ENCODE peak calls at places on chromosomes 7 and 10, in nine cellular contexts. C is fibroblast of lung, J is A673, D is lower lobe of right lung, A is spleen, G is OCI-LY7, T is IMR-90, N is lower leg skin, Y is epithelial cell of esophagus. F is an unnamed sample.

GRCh38 chr10:125881192-125881591 is at the start of gene DHX32:
- DNase-seq in C (no peak), J (no peak), D (no peak), A (no peak), G (no peak), T (no peak), N (no peak), Y (no peak), F (no peak)

GRCh38 chr7:128121731-128122576 is 90.7 kb upstream of the LRRC4 start:
- DNase-seq in C (no peak), J (peak), D (peak), A (peak), G (no peak), T (no peak), N (no peak), Y (peak), F (peak)

GRCh38 chr7:73647725-73648592 is 19.7 kb upstream of the VPS37D start:
- DNase-seq in C (no peak), J (no peak), D (no peak), A (peak), G (no peak), T (no peak), N (no peak), Y (no peak), F (no peak)

GRCh38 chr7:96998333-96998732 is 7.0 kb upstream of the DLX6 start:
- DNase-seq in C (no peak), J (no peak), D (no peak), A (no peak), G (no peak), T (no peak), N (no peak), Y (no peak), F (no peak)

GRCh38 chr7:112347088-112347487 is 103.2 kb upstream of the IFRD1 start:
- DNase-seq in C (no peak), J (no peak), D (no peak), A (no peak), G (no peak), T (no peak), N (no peak), Y (no peak), F (no peak)

GRCh38 chr7:53383131-53383530 is 347.7 kb downstream of the POM121L12 start:
- DNase-seq in C (peak), J (no peak), D (no peak), A (no peak), G (no peak), T (no peak), N (no peak), Y (peak), F (no peak)

GRCh38 chr7:103524042-103524907 is 78.3 kb upstream of the SLC26A5 start:
- DNase-seq in C (peak), J (peak), D (no peak), A (no peak), G (peak), T (peak), N (no peak), Y (peak), F (peak)

GRCh38 chr10:104267721-104268690 is 978 bp upstream of the GSTO2 start:
- DNase-seq in C (no peak), J (no peak), D (no peak), A (peak), G (peak), T (no peak), N (no peak), Y (peak), F (peak)

GRCh38 chr7:26950854-26951253 is 86.5 kb upstream of the SKAP2 start:
- DNase-seq in C (no peak), J (peak), D (no peak), A (no peak), G (no peak), T (no peak), N (no peak), Y (no peak), F (no peak)

GRCh38 chr10:101986277-101986971 is 69.5 kb downstream of the ARMH3 start:
- DNase-seq in C (peak), J (no peak), D (peak), A (peak), G (no peak), T (no peak), N (no peak), Y (no peak), F (no peak)

GRCh38 chr7:19585761-19586160 is 123.1 kb downstream of the POLR1F start:
- DNase-seq in C (no peak), J (no peak), D (no peak), A (no peak), G (no peak), T (no peak), N (no peak), Y (no peak), F (no peak)

GRCh38 chr7:73631558-73631957 is 7.2 kb upstream of the MLXIPL start:
- DNase-seq in C (no peak), J (no peak), D (no peak), A (no peak), G (no peak), T (no peak), N (no peak), Y (no peak), F (no peak)

GRCh38 chr10:119313645-119314044 is 106.3 kb downstream of the GRK5 start:
- DNase-seq in C (no peak), J (no peak), D (no peak), A (no peak), G (no peak), T (no peak), N (no peak), Y (no peak), F (no peak)

GRCh38 chr7:10521306-10521705 is 452.4 kb upstream of the PHF14 start:
- DNase-seq in C (no peak), J (no peak), D (no peak), A (no peak), G (no peak), T (no peak), N (no peak), Y (no peak), F (no peak)

GRCh38 chr7:80533287-80533686 is 21.4 kb upstream of the GNAT3 start:
- DNase-seq in C (peak), J (no peak), D (no peak), A (no peak), G (no peak), T (peak), N (no peak), Y (peak), F (no peak)

GRCh38 chr7:140901946-140902304 is 22.8 kb downstream of the BRAF start:
- DNase-seq in C (no peak), J (no peak), D (no peak), A (no peak), G (no peak), T (no peak), N (no peak), Y (no peak), F (no peak)

GRCh38 chr7:140902305-140902953 is 22.3 kb downstream of the BRAF start:
- DNase-seq in C (no peak), J (no peak), D (no peak), A (no peak), G (peak), T (no peak), N (no peak), Y (no peak), F (no peak)

GRCh38 chr7:140896996-140897395 is 27.7 kb downstream of the BRAF start:
- DNase-seq in C (no peak), J (no peak), D (no peak), A (no peak), G (no peak), T (no peak), N (no peak), Y (no peak), F (no peak)

GRCh38 chr7:140898794-140899548 is 25.8 kb downstream of the BRAF start:
- DNase-seq in C (peak), J (no peak), D (no peak), A (no peak), G (no peak), T (peak), N (no peak), Y (peak), F (peak)

GRCh38 chr7:140899883-140900282 is 24.8 kb downstream of the BRAF start:
- DNase-seq in C (no peak), J (peak), D (no peak), A (no peak), G (no peak), T (no peak), N (no peak), Y (no peak), F (no peak)
- TF ChIP-seq CTCF in C (no peak), J (peak), D (no peak), A (no peak), G (no peak), T (no peak), N (no peak), Y (no peak), F (no peak)

GRCh38 chr10:45040921-45041320 is 40.2 kb downstream of the ZNF22 start:
- DNase-seq in C (peak), J (no peak), D (no peak), A (no peak), G (no peak), T (peak), N (no peak), Y (peak), F (peak)

DNA sequence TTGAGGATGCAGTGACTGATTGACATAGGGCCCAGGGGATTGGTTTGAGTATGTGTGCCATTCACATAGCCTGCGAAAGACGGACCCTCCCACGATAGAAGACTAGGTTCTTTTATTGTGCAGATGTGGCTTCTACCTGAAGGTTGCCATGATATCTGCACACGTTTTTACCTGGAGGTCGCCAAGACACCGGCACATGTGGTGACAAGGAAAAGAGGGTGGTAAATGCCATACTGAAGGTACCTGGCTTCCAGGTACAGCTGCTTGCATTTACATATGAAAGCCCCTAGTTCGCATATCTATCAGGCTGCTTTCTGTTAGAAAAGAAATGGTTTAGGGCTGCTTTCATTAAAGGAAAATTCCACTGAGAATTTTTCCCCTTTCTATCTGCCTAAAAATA is 43.6 kb downstream of the ZNF22 start:
- DNase-seq in C (no peak), J (no peak), D (no peak), A (no peak), G (no peak), T (no peak), N (no peak), Y (no peak), F (no peak)
- H3K4me3 ChIP-seq in C (no peak), J (no peak), D (no peak), A (no peak), G (no peak), T (no peak), N (no peak), Y (no peak), F (no peak)

GRCh38 chr10:72243822-72244437 is 27.9 kb upstream of the ASCC1 start:
- DNase-seq in C (peak), J (peak), D (peak), A (peak), G (no peak), T (peak), N (peak), Y (peak), F (peak)
- TF ChIP-seq CTCF in C (no peak), J (peak), D (peak), A (peak), G (peak), T (peak), N (no peak), Y (peak), F (peak)

GRCh38 chr7:604038-604883 is 84.6 kb upstream of the PDGFA start:
- DNase-seq in C (peak), J (peak), D (peak), A (peak), G (no peak), T (peak), N (peak), Y (no peak), F (peak)
- H3K4me3 ChIP-seq in C (no peak), J (peak), D (peak), A (peak), G (no peak), T (no peak), N (no peak), Y (no peak), F (no peak)

DNA sequence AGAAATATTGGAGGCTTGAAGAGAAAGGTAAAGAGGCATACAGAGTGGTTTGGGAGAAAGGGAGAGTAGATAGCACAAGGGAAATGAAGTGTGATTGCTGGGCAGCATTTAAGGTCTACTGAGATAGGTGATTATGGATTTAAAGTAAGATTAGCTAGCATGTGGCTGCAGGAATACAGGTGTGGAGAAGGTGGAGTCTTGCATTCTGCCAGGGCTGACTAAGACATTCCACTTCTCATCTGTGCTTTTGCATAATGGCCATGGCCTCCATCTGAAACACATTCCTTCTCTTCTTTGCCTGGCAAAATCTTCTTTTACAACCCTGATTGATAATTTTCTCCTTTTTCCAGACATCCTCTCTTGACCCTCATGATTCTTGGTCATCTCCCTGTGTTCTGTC is 31.6 kb upstream of the PCGF5 start:
- DNase-seq in C (no peak), J (no peak), D (no peak), A (no peak), G (no peak), T (no peak), N (no peak), Y (peak), F (no peak)
- TF ChIP-seq CTCF in C (no peak), J (no peak), D (no peak), A (no peak), G (no peak), T (no peak), N (no peak), Y (no peak), F (no peak)

GRCh38 chr7:17367502-17367901 is 69.0 kb downstream of the AHR start:
- DNase-seq in C (peak), J (no peak), D (no peak), A (no peak), G (no peak), T (peak), N (no peak), Y (no peak), F (peak)

GRCh38 chr7:17369686-17370426 is 71.4 kb downstream of the AHR start:
- DNase-seq in C (peak), J (peak), D (no peak), A (no peak), G (no peak), T (peak), N (no peak), Y (peak), F (peak)

GRCh38 chr7:17371656-17372524 is 73.4 kb downstream of the AHR start:
- DNase-seq in C (peak), J (peak), D (no peak), A (no peak), G (no peak), T (peak), N (no peak), Y (peak), F (peak)

GRCh38 chr7:17370901-17371550 is 72.6 kb downstream of the AHR start:
- DNase-seq in C (peak), J (peak), D (no peak), A (no peak), G (no peak), T (peak), N (no peak), Y (no peak), F (peak)

GRCh38 chr7:17368856-17369520 is 70.5 kb downstream of the AHR start:
- DNase-seq in C (no peak), J (no peak), D (no peak), A (no peak), G (no peak), T (peak), N (no peak), Y (no peak), F (peak)
- H3K4me3 ChIP-seq in C (no peak), J (no peak), D (no peak), A (no peak), G (no peak), T (no peak), N (no peak), Y (no peak), F (no peak)

GRCh38 chr7:28299556-28299955 is 112.8 kb upstream of the CREB5 start:
- DNase-seq in C (no peak), J (no peak), D (no peak), A (no peak), G (no peak), T (no peak), N (no peak), Y (no peak), F (no peak)

GRCh38 chr7:28297821-28298439 is 114.4 kb upstream of the CREB5 start:
- DNase-seq in C (no peak), J (no peak), D (no peak), A (no peak), G (peak), T (no peak), N (no peak), Y (no peak), F (no peak)

GRCh38 chr7:28300488-28300887 is 111.8 kb upstream of the CREB5 start:
- DNase-seq in C (no peak), J (no peak), D (no peak), A (no peak), G (no peak), T (no peak), N (no peak), Y (no peak), F (no peak)

GRCh38 chr7:28296571-28297483 is 115.5 kb upstream of the CREB5 start:
- DNase-seq in C (peak), J (peak), D (no peak), A (no peak), G (peak), T (peak), N (no peak), Y (peak), F (peak)

DNA sequence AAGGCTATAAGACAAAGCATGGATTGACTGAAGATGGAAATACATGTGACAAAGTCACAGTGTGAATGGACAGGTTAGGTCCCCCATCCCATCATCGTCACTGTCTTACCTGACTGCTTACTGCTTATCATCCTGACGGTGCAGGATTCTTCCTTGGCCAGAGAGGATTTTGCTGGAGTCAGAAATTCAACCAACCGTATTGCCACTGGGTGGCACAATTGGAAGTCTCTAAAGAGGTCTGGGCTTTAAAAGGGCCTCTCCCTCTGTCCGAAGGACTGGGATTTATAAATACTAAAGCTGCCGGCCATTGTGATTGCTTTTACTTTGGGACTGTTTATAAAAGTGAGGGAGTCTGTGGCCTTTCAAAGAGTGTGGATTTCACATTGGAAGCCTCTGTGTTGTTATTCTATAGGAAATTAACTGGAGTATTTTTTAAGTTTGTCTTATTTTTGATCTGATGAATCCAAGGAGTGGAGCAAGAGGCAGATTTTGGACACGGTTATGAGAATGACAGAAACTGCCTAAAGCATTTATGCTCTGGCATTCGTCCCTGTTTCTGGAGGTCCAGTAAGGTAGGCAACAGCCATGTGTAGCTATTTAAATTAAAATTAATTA is 113.3 kb upstream of the CREB5 start:
- DNase-seq in C (peak), J (peak), D (no peak), A (no peak), G (peak), T (peak), N (no peak), Y (peak), F (peak)
- TF ChIP-seq CTCF in C (peak), J (peak), D (peak), A (no peak), G (peak), T (peak), N (no peak), Y (peak), F (peak)